ENCODE peak calls at places on chromosome 2, in eight cellular contexts. B is mucosa of descending colon, R is progenitor cell of endocrine pancreas, T is ovary, W is bronchial epithelial cell, A is endothelial cell, D is activated B cell treated with CpG ODN at 0.5 μM for 24 hours, O is Calu3. K is an unnamed sample.

GRCh38 chr2:6877402-6878305 is at the start of gene RSAD2:
- DNase-seq in W (peak; percentile 42), R (no peak), A (no peak), B (no peak), T (peak; percentile 32), D (no peak), O (peak; percentile 52), K (no peak)

GRCh38 chr2:138193416-138194213 is 229.3 kb downstream of the HNMT start:
- DNase-seq in A (no peak), D (no peak), R (no peak), T (no peak), W (no peak), B (no peak), O (no peak), K (no peak)

GRCh38 chr2:148829618-148830017 is 45.4 kb upstream of the KIF5C start:
- DNase-seq in A (no peak), O (no peak), W (no peak), B (no peak), R (no peak), T (no peak), D (no peak), K (no peak)

GRCh38 chr2:149597050-149598013 is 9.8 kb upstream of the MMADHC start:
- DNase-seq in O (peak; percentile 66), D (no peak), B (no peak), A (peak; percentile 47), R (peak; percentile 29), T (peak; percentile 9), W (peak; percentile 85), K (peak; percentile 29)

GRCh38 chr2:127146820-127147502 is 40.0 kb upstream of the BIN1 start:
- DNase-seq in D (no peak), W (no peak), A (no peak), O (no peak), R (no peak), B (no peak), T (no peak), K (no peak)

GRCh38 chr2:174259981-174260380 is 11.6 kb upstream of the OLA1 start:
- DNase-seq in R (no peak), O (no peak), T (no peak), W (peak; percentile 69), B (no peak), D (no peak), A (no peak), K (no peak)

GRCh38 chr2:26577442-26578433 is 63.4 kb downstream of the CIB4 start:
- DNase-seq in D (peak; percentile 49), T (peak; percentile 48), B (peak; percentile 54), R (peak; percentile 60), A (peak; percentile 84), O (peak; percentile 74), W (peak; percentile 39), K (peak; percentile 46)

GRCh38 chr2:68912732-68913131 is 40.0 kb downstream of the GKN2 start:
- DNase-seq in R (no peak), O (no peak), W (no peak), D (no peak), B (no peak), A (no peak), T (no peak), K (peak; percentile 31)

GRCh38 chr2:103289101-103289725 is 527.4 kb downstream of the TMEM182 start:
- DNase-seq in T (no peak), B (no peak), D (no peak), A (peak; percentile 15), O (no peak), W (no peak), R (no peak), K (no peak)

GRCh38 chr2:238138331-238139102 is at the start of gene KLHL30:
- DNase-seq in B (no peak), R (no peak), T (no peak), D (no peak), O (peak; percentile 47), A (no peak), W (no peak), K (no peak)

GRCh38 chr2:15640291-15640711 is 48.6 kb downstream of the DDX1 start:
- DNase-seq in T (peak; percentile 59), W (peak; percentile 83), R (no peak), D (no peak), O (no peak), B (no peak), A (no peak), K (no peak)

GRCh38 chr2:172249986-172250385 is 147.3 kb upstream of the DLX2 start:
- DNase-seq in W (peak; percentile 95), O (no peak), R (no peak), A (no peak), D (no peak), B (no peak), T (no peak), K (no peak)

GRCh38 chr2:161307676-161308075 is 549 bp upstream of the PSMD14 start:
- DNase-seq in R (no peak), B (no peak), A (no peak), T (no peak), D (no peak), O (no peak), W (peak; percentile 4), K (no peak)

GRCh38 chr2:15965564-15966019 is 25.2 kb downstream of the MYCN start:
- DNase-seq in T (no peak), A (no peak), D (no peak), O (no peak), B (no peak), R (no peak), W (no peak), K (no peak)

DNA sequence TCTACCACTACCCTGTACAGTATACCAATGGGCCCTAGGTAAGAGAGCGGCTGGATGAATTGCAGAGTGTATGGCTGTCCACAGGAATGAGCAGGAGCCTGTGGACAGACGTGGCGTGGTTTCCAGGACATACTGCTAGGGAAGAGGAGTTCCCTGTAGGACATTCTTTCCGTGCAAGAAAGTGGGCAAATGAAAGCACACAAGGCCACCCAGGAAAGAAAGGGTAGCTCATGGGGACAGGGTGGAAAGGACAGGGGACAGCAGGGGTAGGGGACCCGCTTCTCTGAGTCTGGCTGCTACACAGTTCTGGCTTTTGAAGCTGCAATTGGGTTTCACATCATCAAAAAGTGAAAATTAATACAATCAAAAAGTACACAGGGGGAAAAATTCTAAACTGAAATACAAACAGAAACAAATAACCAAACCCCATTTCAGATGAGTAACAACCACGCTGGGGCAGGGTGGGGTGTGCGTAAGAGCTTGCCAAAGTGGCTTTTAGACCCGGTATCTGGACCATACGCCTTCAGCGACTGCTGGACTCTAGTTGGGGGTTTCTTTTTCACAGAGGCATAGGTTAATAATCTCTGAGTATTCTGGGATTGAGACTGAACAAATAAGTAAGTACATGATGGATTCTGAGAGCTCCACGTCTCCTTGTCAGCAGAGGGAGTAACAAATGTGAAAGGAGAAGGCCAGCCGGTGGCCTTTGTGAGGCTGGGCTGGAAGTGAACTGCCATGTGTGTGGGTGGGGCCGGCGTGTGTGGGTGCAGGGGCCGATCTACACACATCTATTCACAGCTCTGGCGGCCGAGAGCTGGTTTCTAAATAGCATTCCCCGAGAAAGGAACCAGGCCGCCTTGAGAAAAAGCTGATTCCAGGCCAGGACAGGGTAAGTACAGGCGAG is 84.0 kb downstream of the HDAC4 start:
- DNase-seq in T (no peak), A (no peak), W (peak; percentile 20), O (no peak), B (peak; percentile 63), R (peak; percentile 5), D (no peak), K (no peak)
- TF ChIP-seq CTCF in T (no peak), A (no peak), W (no peak), O (no peak), B (no peak), R (no peak), D (no peak), K (no peak)

GRCh38 chr2:201643216-201643651 is at the start of gene TMEM237:
- DNase-seq in R (peak; percentile 41), T (no peak), W (peak; percentile 65), A (peak; percentile 47), O (peak; percentile 50), D (no peak), B (peak; percentile 72), K (peak; percentile 25)

GRCh38 chr2:201642086-201642578 is 1.2 kb downstream of the TMEM237 start:
- DNase-seq in A (no peak), W (no peak), D (no peak), O (no peak), T (no peak), B (no peak), R (no peak), K (no peak)

GRCh38 chr2:201639205-201639604 is 4.1 kb downstream of the TMEM237 start:
- DNase-seq in W (no peak), A (no peak), R (no peak), B (no peak), D (no peak), O (no peak), T (no peak), K (no peak)

GRCh38 chr2:201644001-201644400 is 698 bp upstream of the TMEM237 start:
- DNase-seq in B (no peak), T (peak; percentile 58), A (no peak), R (no peak), O (no peak), D (no peak), W (peak; percentile 50), K (no peak)

GRCh38 chr2:201642579-201643215 is 606 bp downstream of the TMEM237 start:
- DNase-seq in O (peak; percentile 92), T (peak; percentile 85), D (peak; percentile 91), W (peak; percentile 63), R (peak; percentile 85), A (peak; percentile 89), B (peak; percentile 87), K (peak; percentile 83)
- TF ChIP-seq CTCF in O (no peak), T (no peak), D (no peak), W (no peak), R (no peak), A (no peak), B (no peak), K (no peak)

GRCh38 chr2:43105586-43106562 is 120.5 kb downstream of the ZFP36L2 start:
- DNase-seq in A (no peak), B (no peak), R (no peak), W (peak; percentile 65), O (peak; percentile 33), T (peak; percentile 64), D (no peak), K (no peak)
- TF ChIP-seq CTCF in A (peak; percentile 16), B (peak; percentile 17), R (peak; percentile 18), W (peak; percentile 35), O (no peak), T (no peak), D (no peak), K (no peak)

GRCh38 chr2:44470151-44470550 is 108.4 kb downstream of the CAMKMT start:
- DNase-seq in W (no peak), T (no peak), B (no peak), D (no peak), O (no peak), R (no peak), A (no peak), K (no peak)

GRCh38 chr2:44462934-44463849 is 101.4 kb downstream of the CAMKMT start:
- DNase-seq in O (no peak), D (no peak), B (no peak), A (no peak), R (no peak), W (no peak), T (no peak), K (no peak)

GRCh38 chr2:44459754-44460153 is 98.0 kb downstream of the CAMKMT start:
- DNase-seq in D (no peak), B (no peak), O (no peak), R (no peak), A (no peak), W (no peak), T (no peak), K (no peak)

DNA sequence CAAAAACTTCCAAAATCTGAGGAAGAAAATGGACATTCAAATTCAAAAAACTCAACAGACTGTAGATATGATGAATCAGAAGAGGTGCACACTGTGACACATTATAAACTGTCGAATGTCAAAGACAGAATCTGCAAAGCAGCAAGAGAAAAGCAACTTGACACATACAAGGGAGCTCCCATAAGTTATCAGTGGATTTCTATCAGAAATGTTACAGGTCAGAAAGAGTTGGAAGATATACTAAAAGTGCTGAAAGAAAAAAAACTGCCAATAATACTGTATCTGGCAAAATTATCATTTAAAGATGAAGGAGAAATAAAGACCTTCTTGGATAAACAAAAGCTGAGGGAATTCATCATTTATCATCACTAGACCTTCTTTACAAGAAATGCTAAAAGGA is 102.7 kb downstream of the CAMKMT start:
- DNase-seq in W (no peak), R (no peak), O (no peak), A (no peak), T (no peak), D (no peak), B (no peak), K (no peak)
- TF ChIP-seq CTCF in W (no peak), R (no peak), O (no peak), A (no peak), T (no peak), D (no peak), B (no peak), K (no peak)